ENCODE peak calls at places on chromosomes 7 and 10, in six cellular contexts. Q is sigmoid colon, P is stomach, S is SK-N-SH, B is suprapubic skin, A is upper lobe of left lung. K is an unnamed sample.

GRCh38 chr7:131882321-131882720 is 325.9 kb upstream of the PODXL start:
- DNase-seq in S (no peak), P (no peak), B (no peak), Q (no peak), A (no peak), K (no peak)

GRCh38 chr7:69609901-69610674 is 11.8 kb downstream of the AUTS2 start:
- DNase-seq in S (peak), A (no peak), B (no peak), P (no peak), Q (no peak), K (no peak)

GRCh38 chr10:7391748-7392147 is 19.1 kb downstream of the SFMBT2 start:
- DNase-seq in A (no peak), P (no peak), B (no peak), Q (no peak), S (no peak), K (no peak)

GRCh38 chr7:36116347-36117200 is 36.5 kb upstream of the EEPD1 start:
- DNase-seq in S (no peak), A (no peak), Q (no peak), B (no peak), P (no peak), K (no peak)

GRCh38 chr10:79025113-79025832 is 43.5 kb upstream of the ZMIZ1 start:
- DNase-seq in Q (peak), B (peak), S (peak), A (no peak), P (no peak), K (no peak)

GRCh38 chr10:59885430-59886134 is 20.8 kb downstream of the CCDC6 start:
- DNase-seq in S (no peak), Q (no peak), P (no peak), A (no peak), B (no peak), K (peak)

GRCh38 chr10:109274681-109275080 is 648.6 kb downstream of the XPNPEP1 start:
- DNase-seq in P (no peak), S (no peak), A (no peak), Q (no peak), B (no peak), K (no peak)

GRCh38 chr7:96992624-96993452 is 12.5 kb upstream of the DLX6 start:
- DNase-seq in Q (no peak), B (no peak), S (no peak), P (no peak), A (no peak), K (no peak)

GRCh38 chr7:112056409-112056808 is 149.8 kb downstream of the DOCK4 start:
- DNase-seq in B (no peak), S (no peak), A (peak), P (no peak), Q (no peak), K (no peak)

GRCh38 chr10:61733358-61733940 is 70.7 kb downstream of the CABCOCO1 start:
- DNase-seq in S (peak), Q (no peak), A (no peak), P (no peak), B (no peak), K (no peak)

GRCh38 chr10:47031953-47032465 is 120.8 kb downstream of the PTPN20 start:
- DNase-seq in Q (peak), S (no peak), B (peak), P (no peak), A (peak), K (peak)

GRCh38 chr10:71435571-71436267 is 39.0 kb downstream of the CDH23 start:
- DNase-seq in P (no peak), S (peak), A (peak), B (no peak), Q (no peak), K (peak)

GRCh38 chr7:100835903-100836811 is 8.8 kb upstream of the EPHB4 start:
- DNase-seq in S (peak), B (peak), A (peak), Q (no peak), P (peak), K (peak)

GRCh38 chr7:34991938-34992840 is 45.1 kb downstream of the DPY19L1 start:
- DNase-seq in Q (no peak), P (no peak), S (no peak), B (no peak), A (peak), K (peak)

DNA sequence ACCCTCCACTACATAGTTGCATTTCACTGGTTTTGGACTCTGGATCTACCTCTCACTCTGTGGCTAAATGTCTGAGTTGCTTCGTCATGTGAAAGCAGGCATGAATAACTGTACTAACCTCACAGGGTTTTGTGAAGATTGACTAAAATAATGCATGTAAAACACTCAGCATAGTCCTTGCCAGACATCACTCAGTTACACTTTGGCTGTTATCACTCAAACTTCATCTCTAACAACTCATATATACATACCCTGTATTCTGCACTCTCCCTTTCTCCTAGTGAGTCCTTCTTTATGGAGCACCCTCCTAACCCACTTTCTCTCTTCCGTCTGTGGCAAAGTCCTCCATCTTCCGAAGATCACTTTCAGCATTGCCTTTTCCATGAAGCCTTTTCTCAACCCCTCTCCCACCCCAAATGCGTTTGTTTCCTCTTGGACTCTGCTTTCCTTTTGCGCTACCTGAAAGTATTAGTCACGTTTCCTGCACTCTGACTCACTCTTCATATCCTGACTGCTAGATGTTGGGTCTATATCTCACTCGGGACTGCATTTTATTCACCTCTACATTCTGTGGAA is 72.6 kb downstream of the OSBPL3 start:
- DNase-seq in A (no peak), P (no peak), Q (no peak), B (no peak), S (no peak), K (no peak)
- TF ChIP-seq POLR2AphosphoS5 in A (no peak), P (peak), Q (no peak), B (no peak), S (peak), K (no peak)

GRCh38 chr7:92714280-92714679 is 122.1 kb downstream of the CDK6 start:
- DNase-seq in S (no peak), B (no peak), A (no peak), P (no peak), Q (no peak), K (no peak)

GRCh38 chr7:92717601-92717981 is 118.8 kb downstream of the CDK6 start:
- DNase-seq in S (no peak), P (no peak), B (no peak), Q (no peak), A (no peak), K (no peak)

GRCh38 chr7:92716825-92717580 is 119.4 kb downstream of the CDK6 start:
- DNase-seq in Q (no peak), P (no peak), B (no peak), S (no peak), A (no peak), K (no peak)

GRCh38 chr7:92715963-92716362 is 120.4 kb downstream of the CDK6 start:
- DNase-seq in P (no peak), A (no peak), Q (no peak), S (no peak), B (no peak), K (no peak)

DNA sequence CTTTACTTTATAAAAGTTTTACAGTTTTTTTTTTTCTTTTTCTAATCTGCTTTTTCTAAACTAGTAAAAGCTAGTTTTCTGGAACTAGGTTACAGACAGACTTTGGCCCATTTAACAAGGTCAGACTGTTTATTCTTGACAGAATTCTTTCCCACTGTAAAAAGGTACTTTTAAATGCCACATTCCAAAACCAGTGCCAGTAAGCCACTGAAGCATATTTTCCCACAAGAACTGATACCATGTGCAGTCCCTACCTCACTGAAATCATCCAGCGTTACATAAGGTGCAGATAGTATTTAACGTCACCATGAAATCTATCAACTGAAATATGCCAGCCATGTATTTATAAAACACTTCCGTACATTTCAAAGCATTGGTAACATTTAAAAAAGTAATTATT is 121.6 kb downstream of the CDK6 start:
- DNase-seq in S (no peak), B (no peak), P (no peak), Q (no peak), A (no peak), K (no peak)
- TF ChIP-seq EP300 in S (no peak), B (no peak), P (no peak), Q (no peak), A (no peak), K (no peak)

GRCh38 chr10:128050937-128051336 is 75.3 kb downstream of the MKI67 start:
- DNase-seq in B (peak), P (no peak), Q (peak), A (no peak), S (no peak), K (no peak)
- H3K27ac ChIP-seq in B (no peak), P (no peak), Q (peak), A (peak), S (no peak), K (peak)

DNA sequence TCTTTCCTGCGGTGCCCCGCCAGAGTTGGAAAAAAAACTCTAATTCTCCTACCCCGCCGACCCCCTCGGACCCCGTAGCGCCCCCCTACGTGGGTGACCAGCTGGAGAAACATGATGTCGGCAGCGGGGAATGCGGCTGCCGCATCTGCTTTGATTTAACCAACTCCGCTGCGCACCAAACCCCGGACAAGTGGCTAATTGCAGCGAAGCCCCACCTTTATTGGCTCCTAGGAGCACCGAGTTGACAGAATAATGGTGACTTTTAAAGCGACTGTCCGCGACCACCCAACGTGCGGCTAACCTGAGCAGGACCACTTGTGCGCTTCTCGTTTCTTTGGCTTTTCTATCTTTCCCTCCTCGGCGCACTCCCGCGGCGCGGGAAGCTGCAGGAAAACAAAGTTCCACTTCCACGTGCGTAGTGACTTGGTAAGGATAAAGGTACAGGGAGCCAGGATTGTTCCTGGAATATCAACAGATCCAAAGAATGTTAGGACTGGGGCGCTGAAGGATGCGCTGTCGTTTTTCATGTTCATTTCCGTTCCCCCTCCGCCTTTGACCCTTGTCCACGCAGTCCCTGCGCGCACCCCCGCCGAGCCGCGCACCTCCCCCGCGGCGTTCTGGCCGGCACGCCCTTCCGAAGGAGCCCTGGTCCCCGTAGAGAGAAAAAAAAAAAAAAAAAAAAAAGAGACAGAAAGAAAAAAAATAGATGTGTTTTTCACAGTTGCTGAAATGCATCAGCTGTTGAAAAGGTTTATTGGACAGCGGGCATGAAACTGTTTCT is 1.4 kb downstream of the WNT16 start:
- DNase-seq in S (peak), P (no peak), A (no peak), Q (no peak), B (no peak), K (no peak)
- TF ChIP-seq POLR2AphosphoS5 in S (no peak), P (no peak), A (no peak), Q (no peak), B (no peak), K (no peak)

DNA sequence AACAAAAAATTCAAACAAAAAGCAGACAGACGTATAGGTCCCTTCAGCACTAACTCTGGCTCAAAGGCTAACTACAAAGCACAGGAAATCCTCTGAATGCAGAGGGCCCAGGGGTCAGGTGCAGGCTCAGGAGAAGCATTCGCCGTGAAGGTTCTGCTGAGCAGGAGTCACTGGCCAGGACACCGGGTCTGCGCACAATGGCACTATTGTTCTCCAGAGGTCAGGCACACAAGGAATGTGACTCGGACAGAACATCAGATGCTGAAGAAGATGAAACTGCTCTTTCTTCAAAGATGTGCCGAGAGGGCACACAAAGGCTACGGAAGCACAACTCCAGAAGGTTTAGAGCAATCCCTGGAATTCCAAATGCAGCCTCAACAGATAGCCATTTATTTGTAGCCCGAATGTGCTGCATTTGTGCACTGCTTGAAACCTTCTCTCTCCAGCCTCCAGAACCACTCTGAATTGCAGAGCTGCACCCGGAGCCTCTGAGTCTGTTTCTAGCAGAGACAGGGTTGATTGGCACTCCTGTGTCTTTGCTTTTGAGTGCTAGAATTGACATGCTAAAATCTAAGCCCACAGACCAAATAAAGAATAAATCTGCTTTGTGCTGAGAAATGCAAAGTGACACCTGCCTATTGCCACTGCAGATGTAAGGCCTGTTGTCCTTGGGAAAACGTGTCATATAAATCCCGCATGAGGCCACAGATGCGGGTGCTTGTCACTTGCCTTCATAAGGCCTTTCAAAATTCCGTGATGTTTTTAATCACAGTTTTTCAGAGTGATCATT is 85.4 kb upstream of the AFAP1L2 start:
- DNase-seq in A (no peak), Q (no peak), B (no peak), S (no peak), P (no peak), K (no peak)
- TF ChIP-seq EP300 in A (no peak), Q (no peak), B (no peak), S (no peak), P (no peak), K (no peak)

GRCh38 chr10:86521620-86522384 is at the start of gene WAPL:
- DNase-seq in A (peak), Q (peak), P (peak), B (peak), S (peak), K (peak)
- H3K27ac ChIP-seq in A (peak), Q (peak), P (peak), B (peak), S (peak), K (peak)

GRCh38 chr10:520402-520787 is 169.1 kb downstream of the DIP2C start:
- DNase-seq in S (no peak), B (no peak), Q (peak), P (no peak), A (peak), K (no peak)
- TF ChIP-seq POLR2AphosphoS5 in S (no peak), B (no peak), Q (no peak), P (no peak), A (no peak), K (no peak)

GRCh38 chr7:142832452-142832851 is 22.4 kb upstream of the EPHB6 start:
- DNase-seq in Q (no peak), B (no peak), A (no peak), S (no peak), P (no peak), K (no peak)
- TF ChIP-seq EP300 in Q (no peak), B (no peak), A (no peak), S (no peak), P (no peak), K (no peak)

DNA sequence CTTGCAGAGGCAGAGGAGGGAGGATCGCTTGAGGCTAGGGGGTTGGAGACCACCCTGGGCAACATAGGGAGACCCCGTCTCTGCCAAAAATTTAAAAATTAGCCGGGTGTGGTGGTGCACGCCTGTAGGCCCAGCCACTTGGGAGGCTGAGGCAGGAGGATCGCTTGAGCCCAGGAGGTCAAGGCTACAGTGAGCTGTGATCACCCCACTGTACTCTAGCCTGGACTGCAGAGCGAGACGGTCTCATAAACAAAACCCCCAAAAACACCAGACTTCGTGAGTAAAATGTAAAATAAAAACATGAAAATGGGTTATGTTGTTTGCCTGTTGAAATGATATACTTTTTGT is 699 bp downstream of the LHPP start:
- DNase-seq in Q (no peak), B (no peak), A (no peak), P (no peak), S (no peak), K (no peak)
- H3K27ac ChIP-seq in Q (peak), B (no peak), A (peak), P (peak), S (peak), K (peak)

K was measured in transverse colon.